ENCODE peak calls at places on chromosomes 2 and 18, in eight cellular contexts. G, F, L, S, Q, M, B and R are unnamed samples. For H3K4me1, the result is how much of the 10 kb centered on the place peaks cover.

GRCh38 chr18:33355263-33355662 is 85.3 kb downstream of the CCDC178 start:
- DNase-seq in G (no peak), F (no peak), L (no peak), S (no peak), Q (no peak), M (no peak), B (no peak), R (no peak)

GRCh38 chr2:157875720-157876065 is 437 bp downstream of the ACVR1 start:
- DNase-seq in G (peak), F (no peak), L (peak), S (no peak), Q (peak), M (peak), B (peak), R (no peak)

GRCh38 chr2:240601831-240602160 is 15.3 kb downstream of the CAPN10 start:
- DNase-seq in G (no peak), F (no peak), L (no peak), S (no peak), Q (peak), M (no peak), B (peak), R (no peak)

GRCh38 chr2:205930209-205930608 is 155.8 kb downstream of the INO80D start:
- DNase-seq in G (no peak), F (peak), L (no peak), S (peak), Q (no peak), M (no peak), B (no peak), R (no peak)

GRCh38 chr2:20507166-20507692 is 60.4 kb downstream of the RHOB start:
- DNase-seq in G (no peak), F (peak), L (no peak), S (peak), Q (peak), M (no peak), B (no peak), R (no peak)

GRCh38 chr2:133342283-133342895 is 225.9 kb downstream of the NCKAP5 start:
- DNase-seq in G (no peak), F (no peak), L (no peak), S (no peak), Q (no peak), M (no peak), B (no peak), R (no peak)

GRCh38 chr2:109322111-109322510 is 193.1 kb downstream of the SH3RF3 start:
- DNase-seq in G (peak), F (peak), L (no peak), S (peak), Q (no peak), M (no peak), B (peak), R (peak)

GRCh38 chr2:135530313-135531230 is at the start of gene ZRANB3:
- DNase-seq in G (peak), F (peak), L (peak), S (peak), Q (peak), M (peak), B (peak), R (peak)

GRCh38 chr18:22238036-22238435 is 68.6 kb downstream of the GATA6 start:
- DNase-seq in G (no peak), F (no peak), L (no peak), S (no peak), Q (no peak), M (no peak), B (no peak), R (no peak)

GRCh38 chr2:232886632-232887031 is 16.6 kb downstream of the SNORC start:
- DNase-seq in G (no peak), F (no peak), L (no peak), S (no peak), Q (no peak), M (no peak), B (no peak), R (no peak)

GRCh38 chr2:18792684-18793083 is 203.3 kb upstream of the NT5C1B start:
- DNase-seq in G (no peak), F (no peak), L (no peak), S (no peak), Q (no peak), M (no peak), B (no peak), R (no peak)

GRCh38 chr2:98313512-98314250 is 32.6 kb upstream of the CNGA3 start:
- DNase-seq in G (no peak), F (no peak), L (no peak), S (no peak), Q (no peak), M (no peak), B (no peak), R (no peak)
- H3K27ac ChIP-seq in G (no peak), F (no peak), L (no peak), S (no peak), Q (no peak), M (no peak), B (no peak), R (no peak)

GRCh38 chr2:177728920-177729319 is 336.3 kb downstream of the AGPS start:
- DNase-seq in G (no peak), F (no peak), L (no peak), S (no peak), Q (no peak), M (no peak), B (no peak), R (no peak)
- H3K4me1 ChIP-seq in G (under half), F (under half), L (under half), S (under half), Q (under half), M (under half), B (under half), R (under half)

DNA sequence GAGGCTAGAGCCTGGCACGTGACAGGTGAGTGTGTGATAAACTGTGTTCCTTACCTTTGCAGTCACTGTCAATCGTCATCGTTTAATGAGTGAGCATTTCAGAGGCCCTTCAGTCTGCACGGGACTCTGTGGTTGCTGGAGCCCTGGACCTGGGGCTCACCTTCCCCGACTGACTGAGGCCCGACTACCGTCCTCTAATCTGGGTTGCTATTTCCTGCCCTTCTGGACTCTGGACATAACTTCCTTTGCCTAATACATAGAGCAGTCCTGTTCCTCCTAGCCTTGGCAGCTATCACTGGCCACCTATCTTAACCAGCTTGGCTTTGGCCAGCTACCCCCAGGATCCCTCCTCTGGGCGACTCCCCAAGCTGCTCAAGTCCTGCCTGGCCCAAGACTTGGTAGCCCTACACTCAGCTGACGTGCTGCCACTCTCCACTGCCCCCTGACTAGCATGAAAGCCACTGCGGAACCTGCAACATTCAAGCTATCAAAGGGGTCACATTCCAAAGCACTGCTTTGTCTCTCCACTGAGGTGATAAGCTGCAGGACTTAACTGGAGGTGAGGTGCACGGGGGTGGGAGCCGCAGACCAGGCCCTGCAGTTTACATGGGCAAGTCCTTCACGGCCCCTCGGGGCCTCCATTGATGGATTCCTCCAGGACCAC is 11.1 kb upstream of the RAB17 start:
- DNase-seq in G (no peak), F (no peak), L (peak), S (no peak), Q (no peak), M (no peak), B (no peak), R (no peak)
- TF ChIP-seq CTCF in G (no peak), F (no peak), L (peak), S (no peak), Q (no peak), M (no peak), B (no peak), R (no peak)

GRCh38 chr18:74412106-74412880 is 44.8 kb downstream of the DIPK1C start:
- DNase-seq in G (no peak), F (no peak), L (no peak), S (no peak), Q (no peak), M (no peak), B (no peak), R (no peak)
- H3K27ac ChIP-seq in G (no peak), F (no peak), L (peak), S (no peak), Q (no peak), M (no peak), B (no peak), R (no peak)